ENCODE peak calls at places on chromosomes 3 and 15, in four cellular contexts. R is body of pancreas, S is H9, N is RWPE2. B is an unnamed sample. For H3K4me1, the result is how much of the 10 kb centered on the place peaks cover.

GRCh38 chr3:153972862-153973261 is 148.3 kb upstream of the ARHGEF26 start:
- DNase-seq in R (no peak), N (no peak), S (no peak), B (no peak)

GRCh38 chr3:12154151-12154550 is 4.6 kb downstream of the TIMP4 start:
- DNase-seq in R (no peak), N (no peak), S (no peak), B (no peak)

GRCh38 chr3:33355611-33356010 is 78.4 kb downstream of the FBXL2 start:
- DNase-seq in S (no peak), R (peak), N (no peak), B (no peak)

GRCh38 chr3:51549311-51549710 is 10.8 kb downstream of the RAD54L2 start:
- DNase-seq in N (no peak), R (no peak), S (no peak), B (no peak)

GRCh38 chr3:58157649-58158048 is 53.1 kb downstream of the DNASE1L3 start:
- DNase-seq in N (no peak), S (no peak), R (no peak), B (no peak)

GRCh38 chr3:73710340-73710739 is 85.6 kb upstream of the PDZRN3 start:
- DNase-seq in N (no peak), R (no peak), S (no peak), B (no peak)

GRCh38 chr3:125121246-125122010 is 65.6 kb upstream of the HEG1 start:
- DNase-seq in N (no peak), R (no peak), S (no peak), B (no peak)

GRCh38 chr3:93867425-93867824 is 106.3 kb downstream of the PROS1 start:
- DNase-seq in S (no peak), R (no peak), N (no peak), B (no peak)

GRCh38 chr15:45116482-45117326 is 2.6 kb downstream of the DUOXA2 start:
- DNase-seq in S (no peak), R (no peak), N (peak), B (no peak)

GRCh38 chr3:126907557-126907956 is 75.4 kb upstream of the PLXNA1 start:
- DNase-seq in S (no peak), R (no peak), N (no peak), B (no peak)

GRCh38 chr3:30672287-30672735 is 65.9 kb downstream of the TGFBR2 start:
- DNase-seq in N (no peak), R (no peak), S (no peak), B (no peak)
- H3K4me1 ChIP-seq in N (under half), R (under half), S (under half), B (under half)

GRCh38 chr3:13461169-13462124 is 18.7 kb upstream of the HDAC11 start:
- DNase-seq in R (peak), N (no peak), S (peak), B (peak)

GRCh38 chr3:13462822-13463221 is 17.3 kb upstream of the HDAC11 start:
- DNase-seq in R (no peak), N (no peak), S (no peak), B (no peak)

GRCh38 chr3:13462125-13462629 is 17.9 kb upstream of the HDAC11 start:
- DNase-seq in S (no peak), R (no peak), N (no peak), B (no peak)

GRCh38 chr3:13465236-13465958 is 14.7 kb upstream of the HDAC11 start:
- DNase-seq in S (no peak), R (no peak), N (no peak), B (no peak)

GRCh38 chr3:13463618-13464400 is 16.3 kb upstream of the HDAC11 start:
- DNase-seq in R (no peak), N (no peak), S (no peak), B (no peak)
- H3K27ac ChIP-seq in R (no peak), N (no peak), S (no peak), B (no peak)

GRCh38 chr3:157131861-157132260 is 28.1 kb downstream of the CCNL1 start:
- DNase-seq in S (no peak), R (no peak), N (no peak), B (no peak)

GRCh38 chr3:157132341-157132740 is 27.6 kb downstream of the CCNL1 start:
- DNase-seq in N (no peak), S (no peak), R (no peak), B (no peak)

GRCh38 chr3:157133434-157134320 is 26.3 kb downstream of the CCNL1 start:
- DNase-seq in N (no peak), S (no peak), R (no peak), B (no peak)

GRCh38 chr3:157134620-157135191 is 25.2 kb downstream of the CCNL1 start:
- DNase-seq in S (no peak), R (peak), N (no peak), B (no peak)

GRCh38 chr3:157132936-157133335 is 27.0 kb downstream of the CCNL1 start:
- DNase-seq in S (no peak), N (no peak), R (no peak), B (no peak)
- H3K4me1 ChIP-seq in S (under half), N (half or more), R (half or more), B (under half)

GRCh38 chr3:112293368-112294321 is at the start of gene SLC9C1:
- DNase-seq in S (peak), R (peak), N (no peak), B (no peak)
- H3K27ac ChIP-seq in S (no peak), R (peak), N (no peak), B (no peak)

GRCh38 chr3:43769097-43769470 is 78.3 kb downstream of the ABHD5 start:
- DNase-seq in S (no peak), N (no peak), R (no peak), B (no peak)

GRCh38 chr3:43770426-43771103 is 79.8 kb downstream of the ABHD5 start:
- DNase-seq in R (peak), N (no peak), S (no peak), B (peak)

GRCh38 chr3:43768594-43768993 is 77.9 kb downstream of the ABHD5 start:
- DNase-seq in N (no peak), S (no peak), R (peak), B (no peak)

GRCh38 chr3:43766672-43767465 is 76.1 kb downstream of the ABHD5 start:
- DNase-seq in S (no peak), R (no peak), N (no peak), B (no peak)

DNA sequence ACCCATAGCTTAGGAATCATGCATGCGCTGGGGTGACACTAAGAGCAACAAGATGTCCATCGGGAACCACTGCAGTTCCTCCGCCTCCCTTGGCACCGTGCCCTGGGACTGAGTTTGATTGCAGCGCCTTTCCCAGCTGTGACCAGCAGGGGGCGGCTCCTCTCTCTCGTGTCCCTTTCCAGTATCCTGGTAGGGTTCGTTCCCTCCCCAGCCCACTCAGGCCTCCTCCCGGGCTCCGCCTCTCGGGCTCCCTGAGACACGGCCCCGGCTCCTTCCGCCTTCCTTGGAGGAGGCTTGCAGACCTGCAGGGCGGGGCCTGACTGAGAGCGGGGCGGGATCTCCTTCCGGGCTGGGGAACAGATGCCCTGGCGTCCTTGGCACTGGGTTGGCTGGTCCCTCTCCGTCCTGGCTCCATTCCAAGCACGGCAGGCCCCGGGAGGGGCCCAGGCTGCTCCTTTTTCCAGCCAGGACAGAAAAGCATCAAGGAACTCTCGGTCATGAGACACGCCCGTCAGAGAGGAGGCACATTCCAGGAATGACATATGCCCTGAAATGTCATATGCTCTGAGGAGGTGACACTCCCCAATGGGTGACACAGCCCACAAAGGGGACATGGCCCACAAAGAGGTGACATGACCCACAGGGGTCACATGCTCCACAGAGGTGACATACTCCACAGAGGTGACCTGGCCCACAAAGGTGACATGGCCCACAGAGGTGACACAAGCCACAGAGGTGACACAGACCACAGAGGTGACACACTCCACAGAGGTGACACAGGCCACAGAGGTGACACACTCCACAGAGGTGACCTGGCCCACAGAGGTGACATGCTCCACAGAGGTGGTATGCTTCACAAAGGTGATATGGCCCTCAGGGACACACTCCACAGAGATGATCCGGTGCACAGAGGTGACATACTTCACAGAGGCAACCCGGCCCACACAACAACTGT is 79.0 kb downstream of the ABHD5 start:
- DNase-seq in N (peak), R (peak), S (peak), B (peak)
- H3K4me1 ChIP-seq in N (half or more), R (under half), S (under half), B (under half)

GRCh38 chr15:42730536-42730935 is 6.4 kb downstream of the CDAN1 start:
- DNase-seq in R (no peak), S (no peak), N (no peak), B (no peak)
- H3K27ac ChIP-seq in R (no peak), S (no peak), N (no peak), B (no peak)

GRCh38 chr15:67085237-67085817 is 19.9 kb downstream of the SMAD3 start:
- DNase-seq in N (no peak), S (no peak), R (no peak), B (no peak)

GRCh38 chr15:67084561-67084960 is 19.2 kb downstream of the SMAD3 start:
- DNase-seq in S (no peak), N (no peak), R (no peak), B (no peak)

GRCh38 chr15:67087507-67088172 is 22.2 kb downstream of the SMAD3 start:
- DNase-seq in N (no peak), S (no peak), R (no peak), B (no peak)

GRCh38 chr15:67085818-67086649 is 20.6 kb downstream of the SMAD3 start:
- DNase-seq in R (no peak), S (no peak), N (no peak), B (no peak)

GRCh38 chr15:67086650-67086941 is 21.2 kb downstream of the SMAD3 start:
- DNase-seq in S (no peak), N (no peak), R (no peak), B (no peak)
- H3K4me1 ChIP-seq in S (under half), N (half or more), R (half or more), B (half or more)

DNA sequence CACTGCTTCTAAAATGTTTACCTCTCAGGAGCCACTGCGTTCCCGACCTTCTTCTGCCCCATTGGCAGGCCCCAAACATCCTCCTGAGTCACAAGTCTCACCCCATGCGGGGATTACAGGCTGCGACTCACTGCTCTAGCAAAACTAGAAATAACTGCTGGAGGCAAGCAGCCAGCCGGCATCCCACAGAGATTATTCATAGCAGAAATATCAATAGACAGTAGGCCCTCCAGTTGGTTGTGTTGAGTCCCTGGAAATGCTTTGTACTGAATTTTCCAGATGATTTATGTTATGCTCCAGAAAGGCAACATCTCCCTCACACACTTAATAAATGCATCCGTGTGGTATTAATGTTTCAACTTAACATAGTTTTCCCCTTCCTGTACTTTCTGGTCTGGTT is 64.8 kb downstream of the RFTN1 start:
- DNase-seq in R (peak), N (peak), S (peak), B (no peak)
- H3K27ac ChIP-seq in R (no peak), N (peak), S (no peak), B (no peak)

DNA sequence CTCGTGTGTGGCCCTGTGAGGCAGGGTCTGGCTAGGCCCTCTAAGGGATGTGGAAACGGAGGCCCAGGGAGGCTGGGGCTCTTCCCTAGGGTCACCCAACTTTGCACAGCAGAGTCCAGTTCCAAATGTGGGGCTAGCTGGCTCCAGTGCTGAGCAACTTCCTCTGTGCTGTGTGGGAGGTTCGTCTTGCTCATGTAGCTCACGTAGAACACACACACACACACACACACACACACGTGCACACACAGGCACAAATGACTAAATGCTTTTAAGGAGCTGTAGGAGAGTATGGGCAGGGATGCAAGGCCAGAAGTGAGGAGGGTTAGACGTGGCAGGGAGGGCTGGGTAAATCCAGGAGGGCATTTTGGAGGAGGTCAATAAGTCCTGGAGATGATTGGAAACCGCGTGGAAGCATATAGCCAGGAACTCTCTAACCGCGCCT is 213.8 kb downstream of the RPLP1 start:
- DNase-seq in N (peak), R (peak), S (no peak), B (no peak)
- H3K4me1 ChIP-seq in N (under half), R (under half), S (under half), B (under half)

GRCh38 chr15:57604502-57604901 is 12.8 kb downstream of the MYZAP start:
- DNase-seq in R (peak), N (no peak), S (no peak), B (no peak)
- H3K27ac ChIP-seq in R (peak), N (no peak), S (no peak), B (no peak)